ENCODE peak calls at places on chromosomes 11 and 22, in six cellular contexts. One of them, this sample, is unnamed.
A peak's percentile ranks its signal among the peaks of the same experiment; 100 is the strongest.

GRCh38 chr11:111452146-111452545 is 60.0 kb downstream of the BTG4 start:
- DNase-seq in endodermal cell: peak; percentile 28
- DNase-seq in GM23338: no peak
- DNase-seq in IMR-90: peak; percentile 82
- DNase-seq in endothelial cell of umbilical vein: no peak
- DNase-seq in heart right ventricle: no peak
- DNase-seq in this sample: no peak

GRCh38 chr11:36214976-36215687 is 74.1 kb downstream of the COMMD9 start:
- DNase-seq in endodermal cell: no peak
- DNase-seq in GM23338: no peak
- DNase-seq in IMR-90: no peak
- DNase-seq in endothelial cell of umbilical vein: no peak
- DNase-seq in heart right ventricle: no peak
- DNase-seq in this sample: no peak

GRCh38 chr11:93122535-93122934 is 75.3 kb downstream of the SLC36A4 start:
- DNase-seq in endodermal cell: no peak
- DNase-seq in GM23338: no peak
- DNase-seq in IMR-90: no peak
- DNase-seq in endothelial cell of umbilical vein: no peak
- DNase-seq in heart right ventricle: no peak
- DNase-seq in this sample: no peak

GRCh38 chr11:130737866-130738431 is 178.3 kb downstream of the SNX19 start:
- DNase-seq in endodermal cell: peak; percentile 37
- DNase-seq in GM23338: no peak
- DNase-seq in IMR-90: peak; percentile 89
- DNase-seq in endothelial cell of umbilical vein: peak; percentile 88
- DNase-seq in heart right ventricle: peak; percentile 74
- DNase-seq in this sample: no peak

GRCh38 chr11:12460441-12460840 is 83.1 kb downstream of the PARVA start:
- DNase-seq in endodermal cell: peak; percentile 28
- DNase-seq in GM23338: no peak
- DNase-seq in IMR-90: peak; percentile 44
- DNase-seq in endothelial cell of umbilical vein: no peak
- DNase-seq in heart right ventricle: no peak
- DNase-seq in this sample: no peak

GRCh38 chr11:66478823-66479740 is 1.2 kb upstream of the DPP3 start:
- DNase-seq in endodermal cell: peak; percentile 77
- DNase-seq in GM23338: peak; percentile 71
- DNase-seq in IMR-90: peak; percentile 20
- DNase-seq in endothelial cell of umbilical vein: peak; percentile 37
- DNase-seq in heart right ventricle: peak; percentile 47
- DNase-seq in this sample: peak; percentile 62

GRCh38 chr11:18304745-18305144 is 17.2 kb downstream of the HPS5 start:
- DNase-seq in endodermal cell: no peak
- DNase-seq in GM23338: no peak
- DNase-seq in IMR-90: no peak
- DNase-seq in endothelial cell of umbilical vein: no peak
- DNase-seq in heart right ventricle: no peak
- DNase-seq in this sample: no peak

GRCh38 chr22:29621761-29622526 is 18.5 kb downstream of the NF2 start:
- DNase-seq in endodermal cell: no peak
- DNase-seq in GM23338: peak; percentile 40
- DNase-seq in IMR-90: peak; percentile 97
- DNase-seq in endothelial cell of umbilical vein: peak; percentile 95
- DNase-seq in heart right ventricle: no peak
- DNase-seq in this sample: no peak

GRCh38 chr11:2912498-2912897 is 16.7 kb downstream of the PHLDA2 start:
- DNase-seq in endodermal cell: peak; percentile 91
- DNase-seq in GM23338: no peak
- DNase-seq in IMR-90: peak; percentile 85
- DNase-seq in endothelial cell of umbilical vein: peak; percentile 28
- DNase-seq in heart right ventricle: no peak
- DNase-seq in this sample: no peak

GRCh38 chr11:133536198-133536597 is 3.9 kb upstream of the OPCML start:
- DNase-seq in endodermal cell: no peak
- DNase-seq in GM23338: no peak
- DNase-seq in IMR-90: no peak
- DNase-seq in endothelial cell of umbilical vein: no peak
- DNase-seq in heart right ventricle: no peak
- DNase-seq in this sample: no peak
- TF ChIP-seq CTCF in endodermal cell: no peak
- TF ChIP-seq CTCF in GM23338: no peak
- TF ChIP-seq CTCF in IMR-90: no peak
- TF ChIP-seq CTCF in endothelial cell of umbilical vein: no peak
- TF ChIP-seq CTCF in heart right ventricle: no peak
- TF ChIP-seq CTCF in this sample: no peak

GRCh38 chr22:31603081-31603525 is 58.9 kb downstream of the PISD start:
- DNase-seq in endodermal cell: no peak
- DNase-seq in GM23338: no peak
- DNase-seq in IMR-90: no peak
- DNase-seq in endothelial cell of umbilical vein: no peak
- DNase-seq in heart right ventricle: no peak
- DNase-seq in this sample: no peak

GRCh38 chr22:31605851-31606585 is 56.0 kb downstream of the PISD start:
- DNase-seq in endodermal cell: no peak
- DNase-seq in GM23338: no peak
- DNase-seq in IMR-90: no peak
- DNase-seq in endothelial cell of umbilical vein: no peak
- DNase-seq in heart right ventricle: no peak
- DNase-seq in this sample: no peak

GRCh38 chr22:31603574-31603973 is 58.4 kb downstream of the PISD start:
- DNase-seq in endodermal cell: no peak
- DNase-seq in GM23338: no peak
- DNase-seq in IMR-90: no peak
- DNase-seq in endothelial cell of umbilical vein: no peak
- DNase-seq in heart right ventricle: no peak
- DNase-seq in this sample: no peak

GRCh38 chr22:31604137-31604705 is 57.8 kb downstream of the PISD start:
- DNase-seq in endodermal cell: no peak
- DNase-seq in GM23338: no peak
- DNase-seq in IMR-90: no peak
- DNase-seq in endothelial cell of umbilical vein: no peak
- DNase-seq in heart right ventricle: no peak
- DNase-seq in this sample: no peak

GRCh38 chr22:31604746-31605705 is 57.0 kb downstream of the PISD start:
- DNase-seq in endodermal cell: peak; percentile 59
- DNase-seq in GM23338: no peak
- DNase-seq in IMR-90: no peak
- DNase-seq in endothelial cell of umbilical vein: no peak
- DNase-seq in heart right ventricle: no peak
- DNase-seq in this sample: no peak
- H3K36me3 ChIP-seq in endodermal cell: no peaks in the 10 kb centered on the region
- H3K36me3 ChIP-seq in GM23338: no peaks in the 10 kb centered on the region
- H3K36me3 ChIP-seq in IMR-90: peaks cover 2% of the 10 kb centered on the region
- H3K36me3 ChIP-seq in endothelial cell of umbilical vein: no peaks in the 10 kb centered on the region
- H3K36me3 ChIP-seq in heart right ventricle: no peaks in the 10 kb centered on the region
- H3K36me3 ChIP-seq in this sample: no peaks in the 10 kb centered on the region

GRCh38 chr11:61872935-61873565 is 18.3 kb downstream of the FADS3 start:
- DNase-seq in endodermal cell: no peak
- DNase-seq in GM23338: no peak
- DNase-seq in IMR-90: no peak
- DNase-seq in endothelial cell of umbilical vein: no peak
- DNase-seq in heart right ventricle: no peak
- DNase-seq in this sample: no peak
- TF ChIP-seq CTCF in endodermal cell: no peak
- TF ChIP-seq CTCF in GM23338: no peak
- TF ChIP-seq CTCF in IMR-90: no peak
- TF ChIP-seq CTCF in endothelial cell of umbilical vein: no peak
- TF ChIP-seq CTCF in heart right ventricle: no peak
- TF ChIP-seq CTCF in this sample: no peak

GRCh38 chr11:77791301-77791700 is 29.2 kb downstream of the RSF1 start:
- DNase-seq in endodermal cell: no peak
- DNase-seq in GM23338: no peak
- DNase-seq in IMR-90: no peak
- DNase-seq in endothelial cell of umbilical vein: no peak
- DNase-seq in heart right ventricle: no peak
- DNase-seq in this sample: no peak
- H3K36me3 ChIP-seq in endodermal cell: peaks cover 21% of the 10 kb centered on the region
- H3K36me3 ChIP-seq in GM23338: peaks cover 8% of the 10 kb centered on the region
- H3K36me3 ChIP-seq in IMR-90: peaks cover 9% of the 10 kb centered on the region
- H3K36me3 ChIP-seq in endothelial cell of umbilical vein: no peaks in the 10 kb centered on the region
- H3K36me3 ChIP-seq in heart right ventricle: peaks cover 7% of the 10 kb centered on the region
- H3K36me3 ChIP-seq in this sample: no peaks in the 10 kb centered on the region

DNA sequence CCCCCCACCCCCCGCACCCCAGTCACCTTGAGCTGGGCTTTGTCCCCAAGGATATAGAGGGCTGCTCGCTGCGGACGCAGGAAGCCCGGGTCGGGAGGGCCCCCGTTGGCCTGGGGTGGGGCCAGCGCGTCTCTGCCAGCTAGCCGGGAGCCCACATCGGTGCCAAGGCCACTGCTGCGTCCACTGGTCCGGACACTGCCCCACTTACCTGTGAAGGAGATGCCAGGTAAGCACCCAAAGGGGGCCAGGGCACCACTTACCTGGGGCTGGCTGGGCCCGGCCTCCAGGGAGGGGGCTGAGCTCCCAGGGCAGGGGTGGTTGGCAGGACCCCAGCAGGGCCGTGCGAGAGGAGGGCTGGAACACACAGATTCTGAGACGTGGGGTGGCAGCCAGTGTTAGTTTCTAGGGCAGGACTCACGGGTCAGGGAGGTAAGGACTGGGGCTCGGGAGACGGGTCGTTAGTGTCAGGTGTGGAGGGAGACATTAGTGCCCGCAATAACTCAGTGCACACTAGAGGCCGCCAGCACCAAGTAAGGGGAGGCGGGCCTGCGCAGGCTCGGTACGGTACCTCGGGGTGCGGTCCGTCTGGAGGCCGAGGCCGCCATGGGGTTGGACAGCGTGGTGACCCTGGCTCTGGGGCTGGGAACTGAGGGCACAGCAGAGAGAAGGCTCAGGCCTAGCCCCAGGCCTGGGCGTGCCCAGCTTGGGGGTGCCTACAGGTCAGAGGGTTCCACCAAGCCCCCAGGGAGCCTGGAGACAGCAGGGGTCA is 18.2 kb downstream of the SBF1 start:
- DNase-seq in endodermal cell: peak; percentile 74
- DNase-seq in GM23338: peak; percentile 62
- DNase-seq in IMR-90: no peak
- DNase-seq in endothelial cell of umbilical vein: no peak
- DNase-seq in heart right ventricle: no peak
- DNase-seq in this sample: no peak
- TF ChIP-seq CTCF in endodermal cell: peak; percentile 67
- TF ChIP-seq CTCF in GM23338: peak; percentile 71
- TF ChIP-seq CTCF in IMR-90: peak; percentile 12
- TF ChIP-seq CTCF in endothelial cell of umbilical vein: peak; percentile 15
- TF ChIP-seq CTCF in heart right ventricle: no peak
- TF ChIP-seq CTCF in this sample: no peak

GRCh38 chr11:72844356-72844755 is 30.1 kb downstream of the ATG16L2 start:
- DNase-seq in endodermal cell: no peak
- DNase-seq in GM23338: no peak
- DNase-seq in IMR-90: peak; percentile 89
- DNase-seq in endothelial cell of umbilical vein: no peak
- DNase-seq in heart right ventricle: peak; percentile 62
- DNase-seq in this sample: no peak

GRCh38 chr11:72840780-72841179 is 26.6 kb downstream of the ATG16L2 start:
- DNase-seq in endodermal cell: no peak
- DNase-seq in GM23338: no peak
- DNase-seq in IMR-90: peak; percentile 95
- DNase-seq in endothelial cell of umbilical vein: no peak
- DNase-seq in heart right ventricle: no peak
- DNase-seq in this sample: no peak

GRCh38 chr11:72842126-72842525 is 27.9 kb downstream of the ATG16L2 start:
- DNase-seq in endodermal cell: no peak
- DNase-seq in GM23338: no peak
- DNase-seq in IMR-90: no peak
- DNase-seq in endothelial cell of umbilical vein: no peak
- DNase-seq in heart right ventricle: no peak
- DNase-seq in this sample: no peak

GRCh38 chr11:72841397-72841796 is 27.2 kb downstream of the ATG16L2 start:
- DNase-seq in endodermal cell: no peak
- DNase-seq in GM23338: no peak
- DNase-seq in IMR-90: no peak
- DNase-seq in endothelial cell of umbilical vein: no peak
- DNase-seq in heart right ventricle: no peak
- DNase-seq in this sample: no peak

DNA sequence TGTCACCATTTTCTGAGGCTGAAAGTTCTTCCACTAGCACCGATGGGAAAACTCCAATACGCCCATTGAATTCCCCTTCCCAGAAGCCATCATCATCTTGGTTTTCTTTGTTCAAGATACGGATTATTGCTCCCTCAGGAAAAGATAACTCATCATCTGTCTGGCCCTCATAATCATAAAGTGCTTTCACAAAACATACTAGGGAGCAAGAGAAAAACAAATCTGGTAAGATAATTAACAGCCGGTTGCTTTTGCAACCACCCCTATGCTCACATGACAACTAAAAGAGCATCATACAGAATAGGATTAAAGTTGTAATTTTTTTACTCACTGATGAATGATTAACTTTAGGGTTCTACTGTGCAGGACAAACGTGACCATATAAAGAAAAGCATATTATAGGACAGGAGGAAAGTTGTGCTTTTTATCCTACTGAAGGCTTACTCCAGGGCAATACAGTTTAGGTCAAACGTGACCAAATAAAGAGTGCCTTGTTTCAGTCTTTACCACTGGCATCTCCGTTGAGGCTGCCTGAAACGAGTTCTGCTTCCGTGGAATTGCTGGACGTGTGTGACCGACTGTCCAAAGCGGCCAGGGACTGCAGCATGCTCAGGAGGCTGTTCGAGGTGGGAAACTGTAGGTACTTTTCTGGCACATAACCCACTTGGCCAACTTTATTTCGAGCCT is 28.6 kb downstream of the ATG16L2 start:
- DNase-seq in endodermal cell: no peak
- DNase-seq in GM23338: no peak
- DNase-seq in IMR-90: no peak
- DNase-seq in endothelial cell of umbilical vein: no peak
- DNase-seq in heart right ventricle: no peak
- DNase-seq in this sample: no peak
- H3K36me3 ChIP-seq in endodermal cell: no peaks in the 10 kb centered on the region
- H3K36me3 ChIP-seq in GM23338: no peaks in the 10 kb centered on the region
- H3K36me3 ChIP-seq in IMR-90: peaks cover 11% of the 10 kb centered on the region
- H3K36me3 ChIP-seq in endothelial cell of umbilical vein: no peaks in the 10 kb centered on the region
- H3K36me3 ChIP-seq in heart right ventricle: peaks cover 79% of the 10 kb centered on the region
- H3K36me3 ChIP-seq in this sample: peaks cover 50% of the 10 kb centered on the region

GRCh38 chr22:37318255-37319109 is 36.2 kb downstream of the CYTH4 start:
- DNase-seq in endodermal cell: no peak
- DNase-seq in GM23338: no peak
- DNase-seq in IMR-90: no peak
- DNase-seq in endothelial cell of umbilical vein: no peak
- DNase-seq in heart right ventricle: no peak
- DNase-seq in this sample: no peak
- TF ChIP-seq CTCF in endodermal cell: peak; percentile 29
- TF ChIP-seq CTCF in GM23338: peak; percentile 56
- TF ChIP-seq CTCF in IMR-90: peak; percentile 36
- TF ChIP-seq CTCF in endothelial cell of umbilical vein: no peak
- TF ChIP-seq CTCF in heart right ventricle: no peak
- TF ChIP-seq CTCF in this sample: no peak

DNA sequence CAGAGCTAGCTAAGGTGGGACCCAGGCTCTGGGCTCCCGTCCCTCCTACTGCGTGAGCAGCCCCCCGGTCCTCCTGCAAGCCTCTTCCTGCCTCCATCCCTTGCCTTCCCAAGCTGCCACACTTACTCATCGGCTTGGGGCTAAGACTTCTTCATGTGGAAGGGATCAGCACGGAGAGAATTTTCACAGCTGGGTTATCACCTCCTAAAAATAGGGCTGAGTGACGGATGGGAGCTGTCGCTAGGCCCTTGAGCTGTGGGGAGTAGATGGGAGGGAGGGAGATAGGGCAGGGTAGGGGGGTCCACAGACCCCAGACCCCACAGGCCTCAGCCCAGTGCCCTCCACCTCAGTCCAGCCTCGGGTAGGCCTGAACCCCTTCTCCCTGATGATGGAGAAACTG is 41.0 kb downstream of the FLRT1 start:
- DNase-seq in endodermal cell: no peak
- DNase-seq in GM23338: no peak
- DNase-seq in IMR-90: no peak
- DNase-seq in endothelial cell of umbilical vein: no peak
- DNase-seq in heart right ventricle: no peak
- DNase-seq in this sample: no peak
- H3K36me3 ChIP-seq in endodermal cell: no peaks in the 10 kb centered on the region
- H3K36me3 ChIP-seq in GM23338: no peaks in the 10 kb centered on the region
- H3K36me3 ChIP-seq in IMR-90: no peaks in the 10 kb centered on the region
- H3K36me3 ChIP-seq in endothelial cell of umbilical vein: no peaks in the 10 kb centered on the region
- H3K36me3 ChIP-seq in heart right ventricle: no peaks in the 10 kb centered on the region
- H3K36me3 ChIP-seq in this sample: no peaks in the 10 kb centered on the region